ENCODE peak calls at places on chromosome 18, in six cellular contexts. One of them, this sample, is unnamed.
A peak's percentile ranks its signal among the peaks of the same experiment; 100 is the strongest.

GRCh38 chr18:54279477-54280205 is 10.3 kb downstream of the POLI start:
- DNase-seq in brain microvascular endothelial cell: no peak
- DNase-seq in AG04449: no peak
- DNase-seq in left lung: no peak
- DNase-seq in choroid plexus epithelial cell: no peak
- DNase-seq in thoracic aorta: no peak
- DNase-seq in this sample: peak; percentile 97

GRCh38 chr18:23585007-23585871 is 1.1 kb downstream of the NPC1 start:
- DNase-seq in brain microvascular endothelial cell: no peak
- DNase-seq in left lung: no peak
- DNase-seq in thoracic aorta: no peak
- DNase-seq in choroid plexus epithelial cell: peak; percentile 14
- DNase-seq in AG04449: no peak
- DNase-seq in this sample: no peak

GRCh38 chr18:76426738-76427305 is 68.2 kb downstream of the ZNF516 start:
- DNase-seq in choroid plexus epithelial cell: peak; percentile 45
- DNase-seq in AG04449: no peak
- DNase-seq in thoracic aorta: no peak
- DNase-seq in left lung: peak; percentile 82
- DNase-seq in brain microvascular endothelial cell: no peak
- DNase-seq in this sample: no peak

GRCh38 chr18:47283476-47283875 is 32.0 kb upstream of the SKOR2 start:
- DNase-seq in brain microvascular endothelial cell: peak; percentile 20
- DNase-seq in thoracic aorta: no peak
- DNase-seq in left lung: no peak
- DNase-seq in choroid plexus epithelial cell: peak; percentile 46
- DNase-seq in AG04449: no peak
- DNase-seq in this sample: no peak

GRCh38 chr18:74445585-74445984 is 11.5 kb downstream of the DIPK1C start:
- DNase-seq in left lung: no peak
- DNase-seq in thoracic aorta: no peak
- DNase-seq in AG04449: no peak
- DNase-seq in choroid plexus epithelial cell: no peak
- DNase-seq in brain microvascular endothelial cell: no peak
- DNase-seq in this sample: no peak

GRCh38 chr18:27685807-27686412 is 491.0 kb downstream of the CDH2 start:
- DNase-seq in AG04449: no peak
- DNase-seq in brain microvascular endothelial cell: peak; percentile 60
- DNase-seq in choroid plexus epithelial cell: peak; percentile 80
- DNase-seq in thoracic aorta: no peak
- DNase-seq in left lung: no peak
- DNase-seq in this sample: no peak

GRCh38 chr18:63970803-63971191 is 916 bp downstream of the SERPINB8 start:
- DNase-seq in choroid plexus epithelial cell: no peak
- DNase-seq in brain microvascular endothelial cell: no peak
- DNase-seq in AG04449: no peak
- DNase-seq in thoracic aorta: no peak
- DNase-seq in left lung: peak; percentile 85
- DNase-seq in this sample: no peak

GRCh38 chr18:48800479-48800876 is 150.3 kb downstream of the SMAD7 start:
- DNase-seq in choroid plexus epithelial cell: no peak
- DNase-seq in thoracic aorta: no peak
- DNase-seq in AG04449: no peak
- DNase-seq in left lung: no peak
- DNase-seq in brain microvascular endothelial cell: no peak
- DNase-seq in this sample: no peak

GRCh38 chr18:48826806-48827205 is 124.0 kb downstream of the SMAD7 start:
- DNase-seq in left lung: no peak
- DNase-seq in choroid plexus epithelial cell: no peak
- DNase-seq in thoracic aorta: no peak
- DNase-seq in brain microvascular endothelial cell: no peak
- DNase-seq in AG04449: no peak
- DNase-seq in this sample: no peak

GRCh38 chr18:31399336-31400032 is 22.9 kb downstream of the DSG4 start:
- DNase-seq in choroid plexus epithelial cell: peak; percentile 42
- DNase-seq in brain microvascular endothelial cell: peak; percentile 7
- DNase-seq in left lung: no peak
- DNase-seq in thoracic aorta: no peak
- DNase-seq in AG04449: no peak
- DNase-seq in this sample: peak; percentile 35

GRCh38 chr18:28062446-28062845 is 114.5 kb downstream of the CDH2 start:
- DNase-seq in thoracic aorta: no peak
- DNase-seq in left lung: no peak
- DNase-seq in brain microvascular endothelial cell: no peak
- DNase-seq in choroid plexus epithelial cell: peak; percentile 41
- DNase-seq in AG04449: no peak
- DNase-seq in this sample: no peak

GRCh38 chr18:36376361-36376760 is 78.8 kb downstream of the FHOD3 start:
- DNase-seq in choroid plexus epithelial cell: peak; percentile 14
- DNase-seq in left lung: no peak
- DNase-seq in thoracic aorta: no peak
- DNase-seq in AG04449: no peak
- DNase-seq in brain microvascular endothelial cell: peak; percentile 32
- DNase-seq in this sample: no peak

GRCh38 chr18:75097491-75098225 is 111.3 kb downstream of the PTGR3 start:
- DNase-seq in brain microvascular endothelial cell: no peak
- DNase-seq in AG04449: no peak
- DNase-seq in left lung: no peak
- DNase-seq in thoracic aorta: no peak
- DNase-seq in choroid plexus epithelial cell: no peak
- DNase-seq in this sample: no peak

GRCh38 chr18:58714259-58714658 is 43.0 kb downstream of the MALT1 start:
- DNase-seq in AG04449: no peak
- DNase-seq in brain microvascular endothelial cell: no peak
- DNase-seq in left lung: no peak
- DNase-seq in thoracic aorta: no peak
- DNase-seq in choroid plexus epithelial cell: no peak
- DNase-seq in this sample: no peak

GRCh38 chr18:59681051-59681450 is 16.2 kb downstream of the CCBE1 start:
- DNase-seq in brain microvascular endothelial cell: no peak
- DNase-seq in choroid plexus epithelial cell: no peak
- DNase-seq in AG04449: no peak
- DNase-seq in thoracic aorta: no peak
- DNase-seq in left lung: no peak
- DNase-seq in this sample: no peak

GRCh38 chr18:59902180-59902992 is 2.6 kb downstream of the PMAIP1 start:
- DNase-seq in left lung: no peak
- DNase-seq in thoracic aorta: no peak
- DNase-seq in choroid plexus epithelial cell: peak; percentile 91
- DNase-seq in brain microvascular endothelial cell: no peak
- DNase-seq in AG04449: no peak
- DNase-seq in this sample: no peak

GRCh38 chr18:48278081-48278480 is 131.1 kb downstream of the ZBTB7C start:
- DNase-seq in AG04449: no peak
- DNase-seq in brain microvascular endothelial cell: no peak
- DNase-seq in thoracic aorta: no peak
- DNase-seq in choroid plexus epithelial cell: no peak
- DNase-seq in left lung: no peak
- DNase-seq in this sample: no peak

GRCh38 chr18:48197819-48198218 is 211.4 kb downstream of the ZBTB7C start:
- DNase-seq in left lung: no peak
- DNase-seq in AG04449: no peak
- DNase-seq in brain microvascular endothelial cell: no peak
- DNase-seq in choroid plexus epithelial cell: no peak
- DNase-seq in thoracic aorta: no peak
- DNase-seq in this sample: no peak

GRCh38 chr18:58446661-58447060 is 182.2 kb downstream of the ALPK2 start:
- DNase-seq in brain microvascular endothelial cell: no peak
- DNase-seq in thoracic aorta: no peak
- DNase-seq in left lung: no peak
- DNase-seq in AG04449: no peak
- DNase-seq in choroid plexus epithelial cell: no peak
- DNase-seq in this sample: no peak

GRCh38 chr18:48818329-48819254 is 132.2 kb downstream of the SMAD7 start:
- DNase-seq in left lung: no peak
- DNase-seq in thoracic aorta: no peak
- DNase-seq in brain microvascular endothelial cell: no peak
- DNase-seq in AG04449: no peak
- DNase-seq in choroid plexus epithelial cell: no peak
- DNase-seq in this sample: no peak

GRCh38 chr18:62448426-62448825 is 74.4 kb upstream of the ZCCHC2 start:
- DNase-seq in AG04449: no peak
- DNase-seq in choroid plexus epithelial cell: no peak
- DNase-seq in brain microvascular endothelial cell: no peak
- DNase-seq in thoracic aorta: no peak
- DNase-seq in left lung: no peak
- DNase-seq in this sample: no peak

GRCh38 chr18:9810994-9811393 is 74.8 kb upstream of the TXNDC2 start:
- DNase-seq in AG04449: no peak
- DNase-seq in thoracic aorta: no peak
- DNase-seq in choroid plexus epithelial cell: no peak
- DNase-seq in brain microvascular endothelial cell: no peak
- DNase-seq in left lung: no peak
- DNase-seq in this sample: no peak

GRCh38 chr18:58998421-58999203 is 133.9 kb downstream of the ZNF532 start:
- DNase-seq in thoracic aorta: peak; percentile 61
- DNase-seq in choroid plexus epithelial cell: peak; percentile 85
- DNase-seq in AG04449: no peak
- DNase-seq in brain microvascular endothelial cell: peak; percentile 68
- DNase-seq in left lung: no peak
- DNase-seq in this sample: no peak

GRCh38 chr18:42064109-42064508 is 109.1 kb downstream of the PIK3C3 start:
- DNase-seq in AG04449: no peak
- DNase-seq in choroid plexus epithelial cell: no peak
- DNase-seq in brain microvascular endothelial cell: no peak
- DNase-seq in thoracic aorta: no peak
- DNase-seq in left lung: no peak
- DNase-seq in this sample: no peak

GRCh38 chr18:1541478-1541877 is 636.8 kb downstream of the ADCYAP1 start:
- DNase-seq in brain microvascular endothelial cell: no peak
- DNase-seq in thoracic aorta: no peak
- DNase-seq in left lung: no peak
- DNase-seq in choroid plexus epithelial cell: no peak
- DNase-seq in AG04449: no peak
- DNase-seq in this sample: no peak

GRCh38 chr18:22796069-22796468 is 137.1 kb upstream of the RBBP8 start:
- DNase-seq in AG04449: no peak
- DNase-seq in brain microvascular endothelial cell: no peak
- DNase-seq in choroid plexus epithelial cell: no peak
- DNase-seq in thoracic aorta: no peak
- DNase-seq in left lung: no peak
- DNase-seq in this sample: no peak

GRCh38 chr18:49008716-49009115 is 58.0 kb upstream of the SMAD7 start:
- DNase-seq in choroid plexus epithelial cell: no peak
- DNase-seq in brain microvascular endothelial cell: no peak
- DNase-seq in AG04449: no peak
- DNase-seq in left lung: peak; percentile 37
- DNase-seq in thoracic aorta: no peak
- DNase-seq in this sample: no peak

GRCh38 chr18:13530879-13531387 is 195.4 kb downstream of the FAM210A start:
- DNase-seq in left lung: no peak
- DNase-seq in brain microvascular endothelial cell: peak; percentile 25
- DNase-seq in choroid plexus epithelial cell: peak; percentile 84
- DNase-seq in thoracic aorta: peak; percentile 30
- DNase-seq in AG04449: peak; percentile 10
- DNase-seq in this sample: no peak

GRCh38 chr18:33022370-33022769 is 249.5 kb upstream of the KLHL14 start:
- DNase-seq in left lung: no peak
- DNase-seq in brain microvascular endothelial cell: no peak
- DNase-seq in AG04449: no peak
- DNase-seq in choroid plexus epithelial cell: no peak
- DNase-seq in thoracic aorta: no peak
- DNase-seq in this sample: no peak
- TF ChIP-seq CTCF in left lung: no peak
- TF ChIP-seq CTCF in brain microvascular endothelial cell: no peak
- TF ChIP-seq CTCF in AG04449: no peak
- TF ChIP-seq CTCF in choroid plexus epithelial cell: no peak
- TF ChIP-seq CTCF in thoracic aorta: no peak
- TF ChIP-seq CTCF in this sample: no peak

DNA sequence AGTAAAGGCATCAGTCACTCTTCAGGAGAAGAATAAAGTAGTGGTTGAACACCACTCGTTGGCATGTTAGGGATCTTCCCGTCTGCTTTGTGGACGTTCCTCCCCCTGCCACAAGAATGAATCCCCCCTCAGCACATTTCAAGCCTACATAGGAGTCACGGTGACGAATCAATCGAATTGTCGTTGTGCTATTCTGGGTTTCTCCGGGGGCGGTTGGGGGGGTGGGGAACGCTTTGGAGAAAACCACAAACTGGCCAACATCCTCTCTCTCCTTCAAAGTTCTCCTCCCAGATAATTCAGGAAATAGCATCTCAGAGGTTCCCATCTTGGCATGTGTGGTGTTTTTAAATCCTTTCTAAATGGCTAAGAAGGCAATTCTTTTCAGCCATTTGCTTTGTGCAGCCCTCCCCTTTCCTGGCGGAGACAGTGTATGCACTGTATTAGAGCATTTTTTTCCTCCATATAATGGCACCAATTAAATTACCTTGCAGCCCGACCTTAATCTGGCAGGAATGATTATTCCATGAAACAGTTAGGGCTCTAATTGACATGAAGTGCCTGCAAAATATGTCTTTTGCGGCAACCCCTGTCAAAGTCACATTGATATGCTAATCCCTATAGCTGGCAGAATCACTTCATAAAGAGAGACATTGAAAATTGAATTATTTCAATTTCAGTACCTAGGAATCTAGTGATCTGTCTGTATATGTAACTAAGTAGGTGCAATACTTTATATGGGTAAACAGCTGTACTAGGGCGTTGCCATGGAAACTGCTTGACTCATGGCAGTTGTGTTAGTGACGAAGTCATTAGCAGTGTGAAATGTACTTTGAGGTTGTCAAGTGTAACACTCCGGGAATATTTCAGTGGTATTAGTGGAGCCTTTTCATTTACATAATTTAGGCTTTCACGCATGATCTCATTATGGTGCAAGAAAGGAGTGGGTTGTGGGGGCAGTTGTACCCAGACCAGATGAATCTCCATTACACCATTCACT is 323.4 kb upstream of the SLC14A2 start:
- DNase-seq in AG04449: no peak
- DNase-seq in left lung: no peak
- DNase-seq in thoracic aorta: no peak
- DNase-seq in brain microvascular endothelial cell: peak; percentile 54
- DNase-seq in choroid plexus epithelial cell: peak; percentile 5
- DNase-seq in this sample: peak; percentile 61
- H3K4me3 ChIP-seq in AG04449: no peak overlapping the region
- H3K4me3 ChIP-seq in left lung: no peak overlapping the region
- H3K4me3 ChIP-seq in thoracic aorta: no peak overlapping the region
- H3K4me3 ChIP-seq in brain microvascular endothelial cell: no peak overlapping the region
- H3K4me3 ChIP-seq in choroid plexus epithelial cell: no peak overlapping the region
- H3K4me3 ChIP-seq in this sample: no peak overlapping the region

DNA sequence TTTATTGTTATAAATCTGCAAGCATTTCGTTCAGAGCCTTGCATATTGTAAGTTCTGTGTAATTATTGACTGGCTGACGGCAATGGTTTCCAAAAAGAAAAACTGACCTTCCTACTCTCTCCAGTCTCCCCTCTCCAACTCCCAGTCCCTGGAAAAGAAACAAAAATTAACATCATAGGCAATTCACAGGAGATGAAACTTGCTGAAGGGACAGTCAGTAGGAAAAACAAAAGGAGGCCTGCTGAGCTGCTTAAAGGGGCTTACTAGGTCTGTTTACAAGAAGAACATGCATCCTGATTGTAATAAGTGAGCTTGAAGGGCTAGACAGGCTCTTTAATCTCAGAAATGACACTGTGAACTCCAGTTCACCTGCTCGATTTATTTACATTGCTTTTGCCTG is 256.9 kb upstream of the SETBP1 start:
- DNase-seq in choroid plexus epithelial cell: no peak
- DNase-seq in brain microvascular endothelial cell: no peak
- DNase-seq in thoracic aorta: no peak
- DNase-seq in left lung: no peak
- DNase-seq in AG04449: no peak
- DNase-seq in this sample: no peak
- TF ChIP-seq CTCF in choroid plexus epithelial cell: no peak
- TF ChIP-seq CTCF in brain microvascular endothelial cell: no peak
- TF ChIP-seq CTCF in thoracic aorta: no peak
- TF ChIP-seq CTCF in left lung: no peak
- TF ChIP-seq CTCF in AG04449: no peak
- TF ChIP-seq CTCF in this sample: no peak

GRCh38 chr18:3624818-3625716 is 175.1 kb downstream of the TGIF1 start:
- DNase-seq in left lung: no peak
- DNase-seq in brain microvascular endothelial cell: peak; percentile 96
- DNase-seq in choroid plexus epithelial cell: peak; percentile 95
- DNase-seq in AG04449: peak; percentile 94
- DNase-seq in thoracic aorta: no peak
- DNase-seq in this sample: peak; percentile 93
- H3K4me3 ChIP-seq in left lung: no peak overlapping the region
- H3K4me3 ChIP-seq in brain microvascular endothelial cell: peak overlapping the region; percentile 35
- H3K4me3 ChIP-seq in choroid plexus epithelial cell: no peak overlapping the region
- H3K4me3 ChIP-seq in AG04449: peak overlapping the region; percentile 51
- H3K4me3 ChIP-seq in thoracic aorta: peak overlapping the region; percentile 52
- H3K4me3 ChIP-seq in this sample: peak overlapping the region; percentile 43

This sample was measured in epithelial cell of proximal tubule.